ENCODE peak calls at places on chromosomes 16 and 17, in seven cellular contexts. M, P, Y, W, E, F and O are unnamed samples.

GRCh38 chr17:77723909-77724875 is 234.3 kb upstream of the TNRC6C start:
- DNase-seq in M (no peak), P (no peak), Y (no peak), W (no peak), E (no peak), F (no peak), O (no peak)

GRCh38 chr17:83145358-83145738 is 65.9 kb downstream of the METRNL start:
- DNase-seq in M (no peak), P (no peak), Y (no peak), W (no peak), E (no peak), F (no peak), O (no peak)

GRCh38 chr17:79051306-79051705 is 23.3 kb upstream of the ENGASE start:
- DNase-seq in M (no peak), P (no peak), Y (no peak), W (no peak), E (no peak), F (no peak), O (no peak)

GRCh38 chr17:40610359-40610758 is 37.3 kb downstream of the SMARCE1 start:
- DNase-seq in M (no peak), P (no peak), Y (no peak), W (no peak), E (no peak), F (no peak), O (no peak)

GRCh38 chr16:380837-381787 is 666 bp downstream of the PGAP6 start:
- DNase-seq in M (no peak), P (no peak), Y (no peak), W (no peak), E (no peak), F (peak; percentile 61), O (no peak)

GRCh38 chr17:47203984-47204721 is 5.0 kb upstream of the MYL4 start:
- DNase-seq in M (no peak), P (no peak), Y (peak; percentile 57), W (no peak), E (peak; percentile 53), F (no peak), O (no peak)

GRCh38 chr16:20674684-20675487 is 22.6 kb downstream of the ACSM1 start:
- DNase-seq in M (no peak), P (no peak), Y (no peak), W (no peak), E (no peak), F (no peak), O (no peak)

GRCh38 chr17:74164446-74165045 is 38.9 kb upstream of the RPL38 start:
- DNase-seq in M (no peak), P (no peak), Y (no peak), W (no peak), E (no peak), F (no peak), O (no peak)

GRCh38 chr17:39563476-39563875 is 44.2 kb downstream of the NEUROD2 start:
- DNase-seq in M (no peak), P (no peak), Y (no peak), W (no peak), E (no peak), F (no peak), O (no peak)

GRCh38 chr16:56481468-56482112 is 30.2 kb downstream of the OGFOD1 start:
- DNase-seq in M (no peak), P (no peak), Y (no peak), W (no peak), E (peak; percentile 23), F (no peak), O (no peak)

GRCh38 chr17:74569392-74570003 is 2.2 kb upstream of the CD300H start:
- DNase-seq in M (no peak), P (no peak), Y (peak; percentile 43), W (peak; percentile 78), E (peak; percentile 100), F (peak; percentile 25), O (no peak)

GRCh38 chr16:81738831-81739496 is 40.1 kb upstream of the PLCG2 start:
- DNase-seq in M (no peak), P (no peak), Y (no peak), W (no peak), E (no peak), F (peak; percentile 67), O (no peak)

GRCh38 chr16:85644093-85644712 is 31.1 kb downstream of the GSE1 start:
- DNase-seq in M (no peak), P (no peak), Y (no peak), W (no peak), E (no peak), F (no peak), O (no peak)

GRCh38 chr16:14511798-14512131 is 118.3 kb downstream of the PARN start:
- DNase-seq in M (no peak), P (no peak), Y (no peak), W (no peak), E (no peak), F (no peak), O (no peak)

GRCh38 chr16:89202422-89203215 is 2.3 kb upstream of the SLC22A31 start:
- DNase-seq in M (no peak), P (no peak), Y (no peak), W (no peak), E (no peak), F (no peak), O (no peak)

GRCh38 chr17:28472871-28473497 is 460 bp upstream of the SLC13A2 start:
- DNase-seq in M (no peak), P (no peak), Y (no peak), W (no peak), E (no peak), F (no peak), O (no peak)

GRCh38 chr16:86942469-86943175 is 364.3 kb downstream of the FOXL1 start:
- DNase-seq in M (no peak), P (no peak), Y (no peak), W (peak; percentile 94), E (peak; percentile 99), F (no peak), O (no peak)

GRCh38 chr16:17302213-17302612 is 168.5 kb downstream of the XYLT1 start:
- DNase-seq in M (no peak), P (no peak), Y (no peak), W (no peak), E (no peak), F (no peak), O (no peak)

GRCh38 chr17:2063306-2064146 is 8.6 kb downstream of the HIC1 start:
- DNase-seq in M (no peak), P (no peak), Y (no peak), W (no peak), E (peak; percentile 72), F (peak; percentile 28), O (no peak)

GRCh38 chr16:64596196-64596595 is 525.7 kb downstream of the CDH11 start:
- DNase-seq in M (no peak), P (no peak), Y (no peak), W (no peak), E (no peak), F (no peak), O (no peak)

GRCh38 chr16:28292731-28293588 is 635 bp downstream of the SBK1 start:
- DNase-seq in M (no peak), P (no peak), Y (no peak), W (no peak), E (no peak), F (peak; percentile 27), O (no peak)

GRCh38 chr16:66261826-66262225 is 104.7 kb upstream of the CDH5 start:
- DNase-seq in M (no peak), P (no peak), Y (no peak), W (no peak), E (no peak), F (no peak), O (no peak)

GRCh38 chr16:72287646-72288045 is 115.7 kb upstream of the PMFBP1 start:
- DNase-seq in M (no peak), P (no peak), Y (no peak), W (no peak), E (no peak), F (no peak), O (no peak)

GRCh38 chr17:60862482-60862881 is 184.8 kb downstream of the BCAS3 start:
- DNase-seq in M (no peak), P (no peak), Y (no peak), W (no peak), E (no peak), F (no peak), O (no peak)

GRCh38 chr16:31009894-31010293 is 544 bp downstream of the STX1B start:
- DNase-seq in M (no peak), P (no peak), Y (no peak), W (no peak), E (no peak), F (no peak), O (no peak)

GRCh38 chr17:68783861-68784260 is 171.3 kb downstream of the ABCA8 start:
- DNase-seq in M (no peak), P (no peak), Y (no peak), W (no peak), E (no peak), F (no peak), O (no peak)

GRCh38 chr17:28368306-28368831 is 1.7 kb downstream of the VTN start:
- DNase-seq in M (no peak), P (no peak), Y (no peak), W (no peak), E (no peak), F (no peak), O (no peak)

GRCh38 chr17:69523252-69523861 is 108.9 kb downstream of the MAP2K6 start:
- DNase-seq in M (no peak), P (no peak), Y (no peak), W (no peak), E (peak; percentile 31), F (no peak), O (no peak)

GRCh38 chr16:79826732-79827514 is 226.4 kb upstream of the MAF start:
- DNase-seq in M (no peak), P (no peak), Y (no peak), W (no peak), E (no peak), F (no peak), O (no peak)

GRCh38 chr16:67236551-67237395 is 9.8 kb downstream of the TMEM208 start:
- DNase-seq in M (no peak), P (no peak), Y (peak; percentile 78), W (no peak), E (no peak), F (peak; percentile 55), O (no peak)

GRCh38 chr17:6269474-6269873 is 165.4 kb downstream of the AIPL1 start:
- DNase-seq in M (no peak), P (peak; percentile 4), Y (no peak), W (no peak), E (peak; percentile 38), F (peak; percentile 56), O (peak; percentile 20)